ENCODE peak calls at places on chromosomes 13 and 19, in four cellular contexts. L, D, G and X are unnamed samples.

GRCh38 chr19:17054746-17055145 is 20.5 kb downstream of the HAUS8 start:
- DNase-seq in L (no peak), D (no peak), G (no peak), X (no peak)

GRCh38 chr13:73340069-73340468 is 281.3 kb downstream of the KLF5 start:
- DNase-seq in L (no peak), D (no peak), G (no peak), X (no peak)

GRCh38 chr19:28831464-28831863 is 381.5 kb downstream of the UQCRFS1 start:
- DNase-seq in L (no peak), D (no peak), G (no peak), X (no peak)

GRCh38 chr13:111166882-111167281 is 51.8 kb downstream of the ARHGEF7 start:
- DNase-seq in L (no peak), D (peak), G (no peak), X (no peak)

GRCh38 chr19:38043649-38044144 is 136.7 kb downstream of the SIPA1L3 start:
- DNase-seq in L (no peak), D (peak), G (no peak), X (no peak)

GRCh38 chr19:55578031-55578760 is 2.5 kb downstream of the ZNF579 start:
- DNase-seq in L (no peak), D (no peak), G (no peak), X (no peak)

GRCh38 chr19:17455711-17456123 is 5.0 kb downstream of the NXNL1 start:
- DNase-seq in L (no peak), D (no peak), G (no peak), X (no peak)

GRCh38 chr13:50576156-50576555 is 267.3 kb downstream of the DLEU7 start:
- DNase-seq in L (no peak), D (peak), G (no peak), X (no peak)

GRCh38 chr19:29596080-29596479 is 10.0 kb upstream of the POP4 start:
- DNase-seq in L (no peak), D (peak), G (no peak), X (no peak)

GRCh38 chr13:45670481-45670880 is 31.6 kb upstream of the CBY2 start:
- DNase-seq in L (no peak), D (no peak), G (no peak), X (no peak)

GRCh38 chr13:113000575-113000974 is 31.6 kb downstream of the MCF2L start:
- DNase-seq in L (no peak), D (no peak), G (no peak), X (no peak)

GRCh38 chr13:113776231-113777125 is 17.5 kb downstream of the TMEM255B start:
- DNase-seq in L (no peak), D (peak), G (no peak), X (no peak)

GRCh38 chr19:900302-901111 is 7.2 kb downstream of the RNU6-9 start:
- DNase-seq in L (no peak), D (peak), G (peak), X (no peak)

GRCh38 chr19:10946964-10947657 is 13.7 kb upstream of the SMARCA4 start:
- DNase-seq in L (no peak), D (no peak), G (no peak), X (no peak)

GRCh38 chr19:3319643-3320353 is 46.6 kb upstream of the NFIC start:
- DNase-seq in L (no peak), D (no peak), G (no peak), X (no peak)

GRCh38 chr19:35232912-35233311 is 4.4 kb upstream of the FAM187B start:
- DNase-seq in L (no peak), D (no peak), G (no peak), X (no peak)

GRCh38 chr19:13848811-13849241 is 28.1 kb upstream of the NANOS3 start:
- DNase-seq in L (no peak), D (no peak), G (no peak), X (no peak)

GRCh38 chr13:113761136-113761535 is 2.1 kb downstream of the TMEM255B start:
- DNase-seq in L (no peak), D (no peak), G (peak), X (no peak)